ENCODE peak calls at places on chromosomes 4 and X, in four cellular contexts. K is CD8-positive, alpha-beta memory T cell; S is mesenchymal stem cell; E is Peyer's patch. N is an unnamed sample. For H3K27me3, the result is how much of the 10 kb centered on the place peaks cover.

GRCh38 chr4:137015759-137016409 is 516.4 kb downstream of the PCDH18 start:
- DNase-seq in K (no peak), S (no peak), E (no peak), N (no peak)

GRCh38 chr4:36824682-36825081 is 419.9 kb upstream of the NWD2 start:
- DNase-seq in K (no peak), S (no peak), E (no peak), N (no peak)

GRCh38 chr4:188989371-188989770 is 850.1 kb downstream of the TRIML1 start:
- DNase-seq in K (no peak), S (no peak), E (no peak), N (peak)

GRCh38 chrX:8879750-8880149 is 78.6 kb upstream of the FAM9A start:
- DNase-seq in K (no peak), S (peak), E (no peak), N (peak)

GRCh38 chr4:153480704-153481103 is 14.5 kb downstream of the TMEM131L start:
- DNase-seq in K (no peak), S (no peak), E (no peak), N (no peak)

GRCh38 chr4:150722908-150723362 is 141.0 kb downstream of the MAB21L2 start:
- DNase-seq in K (no peak), S (peak), E (peak), N (peak)

GRCh38 chrX:71095033-71095432 is 618 bp upstream of the FOXO4 start:
- DNase-seq in K (no peak), S (no peak), E (no peak), N (no peak)

GRCh38 chr4:110412354-110412753 is 63.6 kb upstream of the ENPEP start:
- DNase-seq in K (no peak), S (peak), E (no peak), N (peak)

GRCh38 chrX:115949900-115950822 is 220.4 kb upstream of the AGTR2 start:
- DNase-seq in K (no peak), S (no peak), E (no peak), N (no peak)

GRCh38 chrX:22366866-22367265 is 94.2 kb downstream of the CBLL2 start:
- DNase-seq in K (no peak), S (no peak), E (no peak), N (no peak)

GRCh38 chr4:67396008-67396407 is 149.3 kb downstream of the CENPC start:
- DNase-seq in K (no peak), S (no peak), E (no peak), N (no peak)

GRCh38 chr4:184355111-184355604 is 119.2 kb downstream of the IRF2 start:
- DNase-seq in K (peak), S (peak), E (no peak), N (no peak)

GRCh38 chr4:64079316-64079715 is 329.9 kb downstream of the TECRL start:
- DNase-seq in K (no peak), S (no peak), E (no peak), N (no peak)

GRCh38 chr4:7021930-7022658 is 21.1 kb upstream of the TADA2B start:
- DNase-seq in K (no peak), S (peak), E (no peak), N (no peak)

GRCh38 chrX:50157545-50158125 is 43.2 kb downstream of the AKAP4 start:
- DNase-seq in K (no peak), S (peak), E (peak), N (peak)

GRCh38 chr4:17561195-17561909 is 15.6 kb upstream of the LAP3 start:
- DNase-seq in K (no peak), S (no peak), E (no peak), N (no peak)

GRCh38 chr4:5752803-5753184 is 41.8 kb downstream of the EVC start:
- DNase-seq in K (no peak), S (no peak), E (no peak), N (no peak)

GRCh38 chr4:57064811-57065711 is 45.1 kb downstream of the IGFBP7 start:
- DNase-seq in K (no peak), S (peak), E (no peak), N (no peak)

GRCh38 chrX:67503004-67503403 is 40.8 kb upstream of the AR start:
- DNase-seq in K (no peak), S (no peak), E (no peak), N (no peak)

GRCh38 chr4:20662851-20663250 is 37.4 kb upstream of the PACRGL start:
- DNase-seq in K (no peak), S (no peak), E (no peak), N (no peak)

GRCh38 chr4:4805805-4806345 is 53.6 kb upstream of the MSX1 start:
- DNase-seq in K (no peak), S (no peak), E (no peak), N (no peak)

GRCh38 chr4:7002336-7002735 is 40.8 kb upstream of the TADA2B start:
- DNase-seq in K (no peak), S (no peak), E (no peak), N (no peak)

GRCh38 chr4:42638993-42639392 is 17.9 kb downstream of the ATP8A1 start:
- DNase-seq in K (no peak), S (no peak), E (no peak), N (no peak)

GRCh38 chrX:110852180-110852579 is 56.6 kb upstream of the CHRDL1 start:
- DNase-seq in K (no peak), S (peak), E (no peak), N (no peak)

GRCh38 chrX:38089173-38089982 is 83.0 kb downstream of the SYTL5 start:
- DNase-seq in K (no peak), S (peak), E (no peak), N (no peak)

GRCh38 chr4:100828986-100829685 is 311.3 kb upstream of the EMCN start:
- DNase-seq in K (no peak), S (no peak), E (no peak), N (peak)

GRCh38 chr4:47145630-47146029 is 114.3 kb downstream of the GABRB1 start:
- DNase-seq in K (no peak), S (peak), E (no peak), N (no peak)

GRCh38 chr4:53183754-53184153 is 182.1 kb downstream of the SCFD2 start:
- DNase-seq in K (no peak), S (no peak), E (no peak), N (no peak)

GRCh38 chr4:184891765-184892164 is 66.0 kb upstream of the ACSL1 start:
- DNase-seq in K (no peak), S (no peak), E (no peak), N (no peak)

GRCh38 chr4:11954093-11954492 is 525.4 kb upstream of the HS3ST1 start:
- DNase-seq in K (no peak), S (no peak), E (no peak), N (peak)

GRCh38 chr4:57137261-57137660 is 27.1 kb upstream of the IGFBP7 start:
- DNase-seq in K (no peak), S (no peak), E (no peak), N (no peak)

GRCh38 chr4:95889662-95890061 is 49.8 kb downstream of the PDHA2 start:
- DNase-seq in K (no peak), S (peak), E (no peak), N (no peak)

GRCh38 chr4:4260185-4260751 is 12.2 kb upstream of the TMEM128 start:
- DNase-seq in K (peak), S (peak), E (no peak), N (peak)

GRCh38 chrX:153455571-153455970 is 9.7 kb upstream of the TREX2 start:
- DNase-seq in K (no peak), S (no peak), E (no peak), N (no peak)

GRCh38 chr4:118865091-118865708 is 23.5 kb upstream of the SYNPO2 start:
- DNase-seq in K (peak), S (peak), E (no peak), N (peak)

GRCh38 chr4:80694178-80694577 is 336.3 kb upstream of the BMP3 start:
- DNase-seq in K (no peak), S (no peak), E (no peak), N (no peak)

GRCh38 chr4:160233141-160233540 is 1130.3 kb downstream of the RAPGEF2 start:
- DNase-seq in K (no peak), S (no peak), E (no peak), N (no peak)

GRCh38 chr4:156388826-156389225 is 435.2 kb upstream of the CTSO start:
- DNase-seq in K (no peak), S (peak), E (no peak), N (no peak)

GRCh38 chr4:36385951-36386561 is 104.6 kb downstream of the DTHD1 start:
- DNase-seq in K (peak), S (no peak), E (no peak), N (peak)

GRCh38 chrX:109347618-109348017 is 134.3 kb downstream of the GUCY2F start:
- DNase-seq in K (no peak), S (peak), E (no peak), N (no peak)

GRCh38 chr4:8854016-8854415 is 17.6 kb downstream of the HMX1 start:
- DNase-seq in K (no peak), S (no peak), E (no peak), N (no peak)

GRCh38 chr4:8854866-8855265 is 16.8 kb downstream of the HMX1 start:
- DNase-seq in K (no peak), S (no peak), E (no peak), N (no peak)

GRCh38 chr4:8857682-8858187 is 13.9 kb downstream of the HMX1 start:
- DNase-seq in K (no peak), S (no peak), E (no peak), N (no peak)

GRCh38 chr4:8856835-8857590 is 14.6 kb downstream of the HMX1 start:
- DNase-seq in K (no peak), S (no peak), E (no peak), N (no peak)

DNA sequence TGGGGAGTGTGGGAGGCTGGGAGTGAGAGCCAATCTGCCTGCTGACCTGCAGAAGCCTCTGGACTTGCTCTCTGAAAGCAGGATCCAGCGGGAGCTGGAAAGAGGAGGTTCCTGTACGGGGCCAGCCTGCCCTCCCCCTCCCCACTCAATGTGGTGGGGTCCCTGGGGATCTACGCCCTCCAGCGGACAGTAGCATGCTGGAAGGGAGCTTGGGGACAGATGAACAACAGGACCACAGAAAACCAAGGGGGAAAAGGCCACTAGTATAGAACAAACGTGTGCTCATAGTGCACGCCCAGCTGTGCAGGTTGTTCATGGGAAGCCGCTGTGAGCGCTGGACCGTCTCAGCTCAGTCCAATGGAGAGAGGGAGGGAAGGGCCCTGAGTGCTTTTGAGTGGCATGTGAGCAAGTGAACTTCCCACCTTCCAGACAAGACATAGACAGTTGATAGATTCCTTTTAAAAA is 15.8 kb downstream of the HMX1 start:
- DNase-seq in K (no peak), S (no peak), E (no peak), N (no peak)
- H3K27me3 ChIP-seq in K (under half), S (under half), E (under half), N (under half)

DNA sequence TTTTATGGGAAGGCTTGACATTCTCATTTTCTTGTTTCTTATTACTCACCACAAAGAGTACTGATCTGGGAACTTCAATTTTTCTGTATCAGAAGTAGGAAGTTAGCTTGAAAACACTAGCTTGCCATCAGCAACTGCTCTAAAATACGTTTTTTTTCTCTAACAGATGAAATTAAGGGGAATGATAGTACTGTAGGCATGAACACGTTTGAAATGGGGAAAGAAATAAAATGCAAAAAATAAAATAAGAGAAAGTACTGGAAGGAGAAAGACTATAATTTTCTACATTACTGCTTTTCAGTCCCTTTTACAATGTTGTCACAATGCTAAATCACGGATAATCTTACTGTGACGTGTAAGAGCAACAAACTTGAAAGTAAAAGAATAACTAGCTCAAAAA is 1.5 kb downstream of the RADX start:
- DNase-seq in K (no peak), S (no peak), E (no peak), N (no peak)
- H3K4me3 ChIP-seq in K (peak), S (peak), E (no peak), N (no peak)

GRCh38 chrX:68824565-68825125 is 4.2 kb upstream of the EFNB1 start:
- DNase-seq in K (no peak), S (no peak), E (no peak), N (no peak)

GRCh38 chrX:68822641-68823410 is 6.0 kb upstream of the EFNB1 start:
- DNase-seq in K (no peak), S (peak), E (no peak), N (peak)

GRCh38 chrX:68824152-68824433 is 4.7 kb upstream of the EFNB1 start:
- DNase-seq in K (no peak), S (no peak), E (no peak), N (no peak)

GRCh38 chrX:68821616-68822015 is 7.2 kb upstream of the EFNB1 start:
- DNase-seq in K (no peak), S (no peak), E (no peak), N (no peak)

GRCh38 chrX:68823413-68824151 is 5.2 kb upstream of the EFNB1 start:
- DNase-seq in K (no peak), S (no peak), E (no peak), N (no peak)
- H3K27me3 ChIP-seq in K (under half), S (under half), E (under half), N (under half)

DNA sequence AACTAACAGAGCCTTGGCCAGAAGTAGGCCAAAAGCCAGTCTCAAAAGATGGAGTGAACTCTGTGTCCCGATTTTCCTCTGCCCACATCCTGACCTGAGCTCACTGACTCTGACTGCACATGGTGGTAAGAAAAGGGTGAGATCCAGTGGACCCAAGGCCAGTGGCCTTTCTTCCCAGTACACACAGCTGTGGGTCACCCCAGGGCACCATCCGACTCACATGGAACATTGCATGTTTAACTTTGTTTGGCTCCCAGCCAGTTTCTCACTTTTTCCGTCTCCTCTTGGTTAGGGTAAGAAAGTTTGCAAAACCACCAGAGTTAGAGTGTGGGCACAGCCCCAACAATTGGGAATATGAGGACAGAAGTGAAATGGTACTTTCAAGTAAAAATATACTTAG is 69.8 kb downstream of the GAB1 start:
- DNase-seq in K (no peak), S (peak), E (no peak), N (no peak)
- H3K4me3 ChIP-seq in K (no peak), S (no peak), E (no peak), N (no peak)

GRCh38 chrX:134537179-134537945 is 77.4 kb downstream of the HPRT1 start:
- DNase-seq in K (no peak), S (peak), E (peak), N (peak)
- H3K27me3 ChIP-seq in K (under half), S (under half), E (under half), N (under half)